ENCODE peak calls at places on chromosomes 1 and 21, in five cellular contexts. One of them, this sample, is unnamed. For H3K4me1, the result is how much of the 10 kb centered on the place peaks cover.

GRCh38 chr21:28537371-28538079 is 455.2 kb downstream of the LTN1 start:
- DNase-seq in uterus: no peak
- DNase-seq in stomach: no peak
- DNase-seq in heart left ventricle: no peak
- DNase-seq in ovary: no peak
- DNase-seq in this sample: no peak

GRCh38 chr1:6471969-6472368 is 6.0 kb upstream of the TNFRSF25 start:
- DNase-seq in uterus: no peak
- DNase-seq in stomach: peak
- DNase-seq in heart left ventricle: no peak
- DNase-seq in ovary: no peak
- DNase-seq in this sample: no peak

GRCh38 chr1:54990916-54991315 is 7.8 kb upstream of the BSND start:
- DNase-seq in uterus: no peak
- DNase-seq in stomach: no peak
- DNase-seq in heart left ventricle: no peak
- DNase-seq in ovary: no peak
- DNase-seq in this sample: no peak

GRCh38 chr1:177913762-177914540 is 55.9 kb downstream of the SEC16B start:
- DNase-seq in uterus: no peak
- DNase-seq in stomach: peak
- DNase-seq in heart left ventricle: no peak
- DNase-seq in ovary: no peak
- DNase-seq in this sample: no peak

GRCh38 chr1:245215071-245215470 is 60.3 kb downstream of the KIF26B start:
- DNase-seq in uterus: no peak
- DNase-seq in stomach: no peak
- DNase-seq in heart left ventricle: no peak
- DNase-seq in ovary: no peak
- DNase-seq in this sample: no peak

GRCh38 chr1:24140741-24141181 is 2.2 kb downstream of the IL22RA1 start:
- DNase-seq in uterus: no peak
- DNase-seq in stomach: no peak
- DNase-seq in heart left ventricle: no peak
- DNase-seq in ovary: no peak
- DNase-seq in this sample: no peak

GRCh38 chr1:227378876-227379554 is 60.7 kb upstream of the CDC42BPA start:
- DNase-seq in uterus: no peak
- DNase-seq in stomach: no peak
- DNase-seq in heart left ventricle: no peak
- DNase-seq in ovary: no peak
- DNase-seq in this sample: no peak

GRCh38 chr1:63143482-63143881 is 178.9 kb upstream of the FOXD3 start:
- DNase-seq in uterus: no peak
- DNase-seq in stomach: no peak
- DNase-seq in heart left ventricle: no peak
- DNase-seq in ovary: no peak
- DNase-seq in this sample: no peak

GRCh38 chr21:46362946-46363345 is 39.0 kb downstream of the PCNT start:
- DNase-seq in uterus: no peak
- DNase-seq in stomach: no peak
- DNase-seq in heart left ventricle: no peak
- DNase-seq in ovary: no peak
- DNase-seq in this sample: peak

GRCh38 chr1:238568707-238569106 is 678.0 kb upstream of the ZP4 start:
- DNase-seq in uterus: no peak
- DNase-seq in stomach: no peak
- DNase-seq in heart left ventricle: no peak
- DNase-seq in ovary: no peak
- DNase-seq in this sample: no peak

GRCh38 chr1:81702903-81703302 is 97.8 kb upstream of the ADGRL2 start:
- DNase-seq in uterus: no peak
- DNase-seq in stomach: no peak
- DNase-seq in heart left ventricle: no peak
- DNase-seq in ovary: no peak
- DNase-seq in this sample: no peak

GRCh38 chr1:185823471-185823870 is 89.3 kb downstream of the HMCN1 start:
- DNase-seq in uterus: no peak
- DNase-seq in stomach: no peak
- DNase-seq in heart left ventricle: no peak
- DNase-seq in ovary: no peak
- DNase-seq in this sample: no peak

GRCh38 chr21:44012474-44013379 is 618 bp downstream of the TRAPPC10 start:
- DNase-seq in uterus: peak
- DNase-seq in stomach: peak
- DNase-seq in heart left ventricle: peak
- DNase-seq in ovary: peak
- DNase-seq in this sample: peak

GRCh38 chr1:232726048-232726779 is 79.0 kb upstream of the MAP10 start:
- DNase-seq in uterus: no peak
- DNase-seq in stomach: no peak
- DNase-seq in heart left ventricle: no peak
- DNase-seq in ovary: no peak
- DNase-seq in this sample: no peak

GRCh38 chr1:192810253-192810880 is 1.5 kb downstream of the RGS2 start:
- DNase-seq in uterus: no peak
- DNase-seq in stomach: no peak
- DNase-seq in heart left ventricle: no peak
- DNase-seq in ovary: no peak
- DNase-seq in this sample: peak

GRCh38 chr1:34088001-34088400 is 77.0 kb downstream of the CSMD2 start:
- DNase-seq in uterus: no peak
- DNase-seq in stomach: no peak
- DNase-seq in heart left ventricle: no peak
- DNase-seq in ovary: no peak
- DNase-seq in this sample: no peak

GRCh38 chr1:62281922-62282555 is 37.2 kb downstream of the KANK4 start:
- DNase-seq in uterus: no peak
- DNase-seq in stomach: no peak
- DNase-seq in heart left ventricle: no peak
- DNase-seq in ovary: no peak
- DNase-seq in this sample: no peak

GRCh38 chr21:14864211-14865021 is 200.4 kb downstream of the NRIP1 start:
- DNase-seq in uterus: peak
- DNase-seq in stomach: peak
- DNase-seq in heart left ventricle: peak
- DNase-seq in ovary: peak
- DNase-seq in this sample: peak

GRCh38 chr21:43861716-43862115 is 3.3 kb upstream of the AGPAT3 start:
- DNase-seq in uterus: no peak
- DNase-seq in stomach: peak
- DNase-seq in heart left ventricle: no peak
- DNase-seq in ovary: no peak
- DNase-seq in this sample: no peak

GRCh38 chr1:109791495-109792040 is 27.8 kb upstream of the EPS8L3 start:
- DNase-seq in uterus: peak
- DNase-seq in stomach: peak
- DNase-seq in heart left ventricle: no peak
- DNase-seq in ovary: no peak
- DNase-seq in this sample: peak

GRCh38 chr1:15902882-15903281 is 55.4 kb downstream of the SPEN start:
- DNase-seq in uterus: no peak
- DNase-seq in stomach: no peak
- DNase-seq in heart left ventricle: no peak
- DNase-seq in ovary: no peak
- DNase-seq in this sample: no peak

DNA sequence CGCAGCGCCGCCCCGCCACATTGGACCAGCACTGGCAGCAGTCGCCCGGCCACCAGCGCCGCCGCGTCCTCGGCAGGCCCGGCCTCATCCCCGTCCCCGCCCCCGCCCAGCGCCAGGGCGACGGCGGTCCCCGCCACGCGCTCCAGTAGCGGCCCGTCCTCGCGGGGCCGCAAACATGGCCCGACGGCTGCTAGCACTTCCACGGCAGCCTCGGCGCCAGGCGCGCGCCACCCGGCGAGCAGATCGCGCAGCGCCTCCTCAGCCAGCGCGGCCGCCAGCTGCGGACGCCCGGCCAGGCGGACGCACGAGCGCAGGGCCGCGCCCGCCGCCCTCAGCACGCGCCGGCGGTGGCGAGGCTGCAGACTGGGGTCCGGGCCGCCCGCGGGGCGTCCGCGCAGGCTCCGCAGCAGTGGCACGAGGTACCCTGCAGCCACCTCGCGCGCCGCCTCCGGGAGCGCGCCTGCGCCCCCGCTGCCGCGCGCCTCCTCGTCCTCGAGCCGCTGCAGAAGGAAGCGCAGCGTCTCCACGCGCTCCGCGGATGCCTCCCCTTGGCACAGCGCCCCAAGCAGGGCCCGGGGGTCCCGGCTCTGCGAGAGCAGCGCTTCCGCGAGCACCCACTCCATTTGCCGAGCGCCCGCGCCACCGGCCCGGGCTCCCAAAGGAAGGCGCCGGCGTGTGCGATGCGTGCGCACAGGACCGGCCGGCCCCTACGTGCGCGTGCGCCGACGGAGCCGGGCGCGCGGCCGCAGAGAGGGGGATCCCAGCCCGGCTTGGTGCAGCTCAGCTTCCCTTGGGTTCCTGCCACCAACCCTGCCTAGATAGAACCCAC is at the start of gene TARBP1:
- DNase-seq in uterus: peak
- DNase-seq in stomach: peak
- DNase-seq in heart left ventricle: peak
- DNase-seq in ovary: peak
- DNase-seq in this sample: peak
- TF ChIP-seq CTCF in uterus: no peak
- TF ChIP-seq CTCF in stomach: no peak
- TF ChIP-seq CTCF in heart left ventricle: peak
- TF ChIP-seq CTCF in ovary: peak
- TF ChIP-seq CTCF in this sample: no peak

GRCh38 chr1:93623875-93624274 is 57.8 kb downstream of the BCAR3 start:
- DNase-seq in uterus: no peak
- DNase-seq in stomach: no peak
- DNase-seq in heart left ventricle: no peak
- DNase-seq in ovary: no peak
- DNase-seq in this sample: no peak

GRCh38 chr1:93625582-93626327 is 55.9 kb downstream of the BCAR3 start:
- DNase-seq in uterus: no peak
- DNase-seq in stomach: no peak
- DNase-seq in heart left ventricle: no peak
- DNase-seq in ovary: no peak
- DNase-seq in this sample: no peak

GRCh38 chr1:93620841-93621210 is 60.8 kb downstream of the BCAR3 start:
- DNase-seq in uterus: no peak
- DNase-seq in stomach: peak
- DNase-seq in heart left ventricle: no peak
- DNase-seq in ovary: no peak
- DNase-seq in this sample: no peak

GRCh38 chr1:93621246-93621645 is 60.4 kb downstream of the BCAR3 start:
- DNase-seq in uterus: no peak
- DNase-seq in stomach: no peak
- DNase-seq in heart left ventricle: no peak
- DNase-seq in ovary: no peak
- DNase-seq in this sample: no peak

DNA sequence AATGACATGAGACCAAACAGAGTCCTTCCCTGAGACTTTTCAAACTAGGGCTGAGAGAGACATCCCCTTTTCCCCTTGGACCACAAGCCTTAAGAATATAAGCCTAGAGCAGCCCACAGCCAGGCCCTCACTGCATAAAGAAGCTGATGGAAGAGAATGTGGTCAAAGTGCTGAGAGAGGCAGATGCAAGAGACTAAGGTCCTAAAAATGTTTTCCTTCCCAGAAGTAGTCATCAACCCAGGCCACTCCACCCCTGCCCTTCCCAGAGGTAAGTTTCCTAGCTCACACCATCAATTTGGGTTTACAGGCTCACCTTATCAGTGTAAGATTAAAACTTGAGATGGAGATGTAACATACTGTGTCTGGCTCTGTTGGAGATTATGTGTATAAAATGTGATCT is 58.2 kb downstream of the BCAR3 start:
- DNase-seq in uterus: no peak
- DNase-seq in stomach: no peak
- DNase-seq in heart left ventricle: no peak
- DNase-seq in ovary: no peak
- DNase-seq in this sample: no peak
- H3K4me1 ChIP-seq in uterus: under half
- H3K4me1 ChIP-seq in stomach: under half
- H3K4me1 ChIP-seq in heart left ventricle: under half
- H3K4me1 ChIP-seq in ovary: under half
- H3K4me1 ChIP-seq in this sample: under half

GRCh38 chr1:3899776-3900149 is 309 bp downstream of the C1orf174 start:
- DNase-seq in uterus: no peak
- DNase-seq in stomach: no peak
- DNase-seq in heart left ventricle: no peak
- DNase-seq in ovary: no peak
- DNase-seq in this sample: no peak

GRCh38 chr1:3902111-3902511 is 2.0 kb upstream of the C1orf174 start:
- DNase-seq in uterus: no peak
- DNase-seq in stomach: no peak
- DNase-seq in heart left ventricle: no peak
- DNase-seq in ovary: peak
- DNase-seq in this sample: no peak

GRCh38 chr1:3900150-3900968 is at the start of gene C1orf174:
- DNase-seq in uterus: peak
- DNase-seq in stomach: peak
- DNase-seq in heart left ventricle: peak
- DNase-seq in ovary: peak
- DNase-seq in this sample: peak

GRCh38 chr1:3902546-3902945 is 2.5 kb upstream of the C1orf174 start:
- DNase-seq in uterus: no peak
- DNase-seq in stomach: no peak
- DNase-seq in heart left ventricle: no peak
- DNase-seq in ovary: no peak
- DNase-seq in this sample: no peak

DNA sequence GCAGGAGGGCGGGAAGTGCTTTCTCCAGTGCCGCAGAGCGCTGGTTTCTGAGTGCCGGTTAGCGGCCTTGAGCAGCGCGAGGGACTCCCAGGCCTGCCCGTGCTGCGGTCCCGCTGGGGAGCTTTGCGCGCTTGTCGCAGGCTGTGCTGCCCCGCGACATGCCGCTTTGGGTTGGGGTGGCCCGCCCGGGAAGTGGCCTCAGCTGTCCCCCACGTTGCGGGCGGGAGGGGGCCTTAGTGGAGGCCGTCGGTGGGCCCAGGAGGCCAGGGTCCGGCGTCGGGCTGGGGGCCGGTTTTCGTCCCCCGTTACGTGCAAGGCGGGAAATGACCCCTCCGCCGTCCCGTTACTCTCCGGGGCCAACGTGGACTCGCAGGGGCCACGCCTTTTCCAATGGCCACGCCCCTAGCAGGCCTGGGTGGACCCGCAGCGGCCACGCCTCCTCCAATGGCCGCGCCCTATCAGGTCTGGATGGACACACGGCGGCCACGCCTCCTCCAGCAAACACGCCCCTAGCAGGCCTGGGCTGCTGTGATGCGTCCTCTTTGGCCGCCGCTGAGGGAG is 977 bp upstream of the C1orf174 start:
- DNase-seq in uterus: peak
- DNase-seq in stomach: peak
- DNase-seq in heart left ventricle: peak
- DNase-seq in ovary: peak
- DNase-seq in this sample: peak
- TF ChIP-seq POLR2A in uterus: peak
- TF ChIP-seq POLR2A in stomach: no peak
- TF ChIP-seq POLR2A in heart left ventricle: peak
- TF ChIP-seq POLR2A in ovary: peak
- TF ChIP-seq POLR2A in this sample: no peak

GRCh38 chr1:2543543-2544092 is 12.6 kb upstream of the TNFRSF14 start:
- DNase-seq in uterus: no peak
- DNase-seq in stomach: peak
- DNase-seq in heart left ventricle: no peak
- DNase-seq in ovary: no peak
- DNase-seq in this sample: no peak
- TF ChIP-seq CTCF in uterus: no peak
- TF ChIP-seq CTCF in stomach: no peak
- TF ChIP-seq CTCF in heart left ventricle: no peak
- TF ChIP-seq CTCF in ovary: no peak
- TF ChIP-seq CTCF in this sample: no peak

This sample was measured in adrenal gland.